ENCODE peak calls at places on chromosomes 11 and 22, in five cellular contexts. One of them, this sample, is unnamed.

GRCh38 chr11:48024635-48025071 is 44.3 kb downstream of the PTPRJ start:
- DNase-seq in A549: no peak
- DNase-seq in neural crest cell: no peak
- DNase-seq in CD4-positive, alpha-beta T cell: no peak
- DNase-seq in AG04450: no peak
- DNase-seq in this sample: no peak

GRCh38 chr11:86743223-86744118 is 56.9 kb upstream of the PRSS23 start:
- DNase-seq in CD4-positive, alpha-beta T cell: no peak
- DNase-seq in A549: peak; percentile 94
- DNase-seq in AG04450: peak; percentile 91
- DNase-seq in neural crest cell: no peak
- DNase-seq in this sample: no peak

GRCh38 chr11:66112041-66112491 is 42.0 kb downstream of the PACS1 start:
- DNase-seq in CD4-positive, alpha-beta T cell: no peak
- DNase-seq in A549: peak; percentile 27
- DNase-seq in neural crest cell: no peak
- DNase-seq in AG04450: no peak
- DNase-seq in this sample: no peak

GRCh38 chr11:125926682-125927081 is 19.2 kb upstream of the VSIG10L2 start:
- DNase-seq in AG04450: no peak
- DNase-seq in A549: no peak
- DNase-seq in CD4-positive, alpha-beta T cell: no peak
- DNase-seq in neural crest cell: no peak
- DNase-seq in this sample: no peak

GRCh38 chr11:69637956-69638871 is 2.7 kb upstream of the CCND1 start:
- DNase-seq in neural crest cell: peak; percentile 67
- DNase-seq in AG04450: no peak
- DNase-seq in CD4-positive, alpha-beta T cell: no peak
- DNase-seq in A549: peak; percentile 75
- DNase-seq in this sample: no peak

GRCh38 chr11:117715801-117716200 is 81.2 kb downstream of the DSCAML1 start:
- DNase-seq in neural crest cell: no peak
- DNase-seq in AG04450: no peak
- DNase-seq in CD4-positive, alpha-beta T cell: no peak
- DNase-seq in A549: no peak
- DNase-seq in this sample: no peak

GRCh38 chr11:25794804-25795203 is 537.1 kb upstream of the ANO3 start:
- DNase-seq in A549: no peak
- DNase-seq in AG04450: no peak
- DNase-seq in neural crest cell: no peak
- DNase-seq in CD4-positive, alpha-beta T cell: no peak
- DNase-seq in this sample: no peak

GRCh38 chr11:16321148-16321547 is 35.2 kb downstream of the SOX6 start:
- DNase-seq in CD4-positive, alpha-beta T cell: no peak
- DNase-seq in AG04450: no peak
- DNase-seq in A549: no peak
- DNase-seq in neural crest cell: no peak
- DNase-seq in this sample: no peak

DNA sequence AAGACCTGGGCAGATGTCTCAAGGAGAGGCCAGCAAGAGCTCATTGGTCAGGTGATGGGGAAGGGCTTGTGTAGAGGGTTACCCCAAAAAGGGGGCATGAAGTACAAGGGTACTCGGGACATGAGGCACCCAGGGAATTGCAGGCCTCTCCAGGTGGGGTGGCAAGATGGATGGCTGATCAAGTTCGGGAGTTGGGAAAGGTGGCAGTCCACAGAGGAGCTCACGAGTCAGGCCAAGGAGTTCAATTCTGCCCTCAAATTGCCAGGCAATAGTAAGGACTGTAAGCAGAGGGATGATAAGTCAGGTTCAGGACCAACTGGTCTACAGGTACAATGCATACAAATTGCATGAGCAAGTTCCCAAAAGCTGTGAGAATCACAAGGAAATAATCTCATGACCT is 42.3 kb upstream of the SLC25A1 start:
- DNase-seq in AG04450: no peak
- DNase-seq in neural crest cell: no peak
- DNase-seq in A549: no peak
- DNase-seq in CD4-positive, alpha-beta T cell: no peak
- DNase-seq in this sample: no peak
- TF ChIP-seq CTCF in AG04450: no peak
- TF ChIP-seq CTCF in neural crest cell: no peak
- TF ChIP-seq CTCF in A549: no peak
- TF ChIP-seq CTCF in CD4-positive, alpha-beta T cell: no peak
- TF ChIP-seq CTCF in this sample: no peak

GRCh38 chr22:50082197-50082715 is 3.0 kb downstream of the MLC1 start:
- DNase-seq in A549: no peak
- DNase-seq in neural crest cell: no peak
- DNase-seq in CD4-positive, alpha-beta T cell: no peak
- DNase-seq in AG04450: no peak
- DNase-seq in this sample: no peak
- TF ChIP-seq CTCF in A549: no peak
- TF ChIP-seq CTCF in neural crest cell: no peak
- TF ChIP-seq CTCF in CD4-positive, alpha-beta T cell: no peak
- TF ChIP-seq CTCF in AG04450: no peak
- TF ChIP-seq CTCF in this sample: no peak

DNA sequence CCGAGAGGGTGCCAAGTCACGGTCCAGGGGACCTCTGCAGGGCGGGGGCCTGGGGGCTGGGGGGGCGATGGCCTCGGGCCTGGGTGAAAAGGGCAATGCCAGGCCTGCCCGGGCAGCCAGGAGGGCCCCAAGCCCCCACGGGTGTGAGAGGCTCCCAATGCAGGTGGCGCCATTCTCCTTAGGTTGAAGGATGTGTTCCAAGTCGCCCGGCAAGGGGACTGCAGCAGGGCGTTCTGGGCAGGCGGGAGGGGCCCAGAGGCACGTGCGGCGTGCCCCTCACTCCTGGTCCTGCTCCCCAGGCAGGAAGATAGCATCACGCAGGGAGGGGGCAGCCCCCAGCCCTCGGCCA is 730 bp upstream of the TNNI2 start:
- DNase-seq in A549: no peak
- DNase-seq in neural crest cell: no peak
- DNase-seq in AG04450: no peak
- DNase-seq in CD4-positive, alpha-beta T cell: peak; percentile 24
- DNase-seq in this sample: no peak
- TF ChIP-seq CTCF in A549: peak; percentile 36
- TF ChIP-seq CTCF in neural crest cell: no peak
- TF ChIP-seq CTCF in AG04450: no peak
- TF ChIP-seq CTCF in CD4-positive, alpha-beta T cell: no peak
- TF ChIP-seq CTCF in this sample: no peak

DNA sequence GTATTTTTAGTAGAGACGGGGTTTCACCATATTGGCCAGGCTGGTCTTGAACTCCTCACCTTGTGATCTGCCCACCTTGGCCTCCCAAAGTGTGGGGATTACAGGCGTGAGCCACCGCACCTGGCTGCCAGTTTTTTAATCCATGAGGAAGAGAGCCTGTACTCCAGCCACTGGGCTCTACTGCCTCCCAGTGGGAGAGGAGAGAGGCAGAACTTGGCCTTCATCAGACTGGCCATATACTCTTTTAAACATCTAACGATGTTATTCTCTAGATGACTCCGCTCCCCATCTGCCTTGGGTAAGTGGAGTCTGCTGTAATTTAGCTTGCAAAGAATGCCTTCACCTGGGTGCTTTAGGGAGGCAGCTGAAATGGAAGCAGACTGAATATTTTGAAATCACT is 34.6 kb downstream of the SLC6A5 start:
- DNase-seq in A549: peak; percentile 10
- DNase-seq in neural crest cell: no peak
- DNase-seq in CD4-positive, alpha-beta T cell: no peak
- DNase-seq in AG04450: no peak
- DNase-seq in this sample: no peak
- TF ChIP-seq CTCF in A549: no peak
- TF ChIP-seq CTCF in neural crest cell: peak; percentile 17
- TF ChIP-seq CTCF in CD4-positive, alpha-beta T cell: no peak
- TF ChIP-seq CTCF in AG04450: no peak
- TF ChIP-seq CTCF in this sample: peak; percentile 33

GRCh38 chr11:44865866-44866272 is 84.8 kb downstream of the TP53I11 start:
- DNase-seq in neural crest cell: no peak
- DNase-seq in AG04450: no peak
- DNase-seq in A549: no peak
- DNase-seq in CD4-positive, alpha-beta T cell: no peak
- DNase-seq in this sample: no peak
- TF ChIP-seq CTCF in neural crest cell: no peak
- TF ChIP-seq CTCF in AG04450: no peak
- TF ChIP-seq CTCF in A549: no peak
- TF ChIP-seq CTCF in CD4-positive, alpha-beta T cell: no peak
- TF ChIP-seq CTCF in this sample: no peak

GRCh38 chr11:64413417-64413816 is 54.5 kb downstream of the RPS6KA4 start:
- DNase-seq in A549: no peak
- DNase-seq in CD4-positive, alpha-beta T cell: no peak
- DNase-seq in AG04450: no peak
- DNase-seq in neural crest cell: no peak
- DNase-seq in this sample: no peak
- TF ChIP-seq CTCF in A549: no peak
- TF ChIP-seq CTCF in CD4-positive, alpha-beta T cell: no peak
- TF ChIP-seq CTCF in AG04450: no peak
- TF ChIP-seq CTCF in neural crest cell: no peak
- TF ChIP-seq CTCF in this sample: no peak

GRCh38 chr22:42114721-42115120 is 15.9 kb downstream of the CYP2D6 start:
- DNase-seq in neural crest cell: peak; percentile 43
- DNase-seq in A549: peak; percentile 34
- DNase-seq in AG04450: no peak
- DNase-seq in CD4-positive, alpha-beta T cell: no peak
- DNase-seq in this sample: no peak
- TF ChIP-seq CTCF in neural crest cell: peak; percentile 41
- TF ChIP-seq CTCF in A549: peak; percentile 12
- TF ChIP-seq CTCF in AG04450: peak; percentile 48
- TF ChIP-seq CTCF in CD4-positive, alpha-beta T cell: no peak
- TF ChIP-seq CTCF in this sample: peak; percentile 38

GRCh38 chr11:20002312-20003216 is 157.7 kb downstream of the DBX1 start:
- DNase-seq in A549: peak; percentile 75
- DNase-seq in AG04450: no peak
- DNase-seq in CD4-positive, alpha-beta T cell: no peak
- DNase-seq in neural crest cell: no peak
- DNase-seq in this sample: no peak
- TF ChIP-seq CTCF in A549: no peak
- TF ChIP-seq CTCF in AG04450: no peak
- TF ChIP-seq CTCF in CD4-positive, alpha-beta T cell: no peak
- TF ChIP-seq CTCF in neural crest cell: no peak
- TF ChIP-seq CTCF in this sample: no peak

GRCh38 chr22:19641254-19641982 is 72.9 kb upstream of the SEPTIN5 start:
- DNase-seq in CD4-positive, alpha-beta T cell: no peak
- DNase-seq in neural crest cell: peak; percentile 59
- DNase-seq in A549: peak; percentile 64
- DNase-seq in AG04450: no peak
- DNase-seq in this sample: no peak
- TF ChIP-seq CTCF in CD4-positive, alpha-beta T cell: no peak
- TF ChIP-seq CTCF in neural crest cell: peak; percentile 73
- TF ChIP-seq CTCF in A549: peak; percentile 24
- TF ChIP-seq CTCF in AG04450: peak; percentile 49
- TF ChIP-seq CTCF in this sample: peak; percentile 27